ENCODE peak calls at places on chromosome 10, in six cellular contexts. One of them, this sample, is unnamed. For H3K4me1, the result is how much of the 10 kb centered on the place peaks cover.

GRCh38 chr10:15238553-15239335 is 70.3 kb upstream of the NMT2 start:
- DNase-seq in spleen: no peak
- DNase-seq in IMR-90: peak
- DNase-seq in stomach: no peak
- DNase-seq in right lobe of liver: no peak
- DNase-seq in A549: no peak
- DNase-seq in this sample: no peak

GRCh38 chr10:130787821-130788220 is 523.7 kb downstream of the TCERG1L start:
- DNase-seq in stomach: no peak
- DNase-seq in A549: no peak
- DNase-seq in right lobe of liver: no peak
- DNase-seq in IMR-90: no peak
- DNase-seq in spleen: no peak
- DNase-seq in this sample: no peak

GRCh38 chr10:31650010-31650409 is 278.6 kb downstream of the ARHGAP12 start:
- DNase-seq in spleen: no peak
- DNase-seq in A549: peak
- DNase-seq in stomach: no peak
- DNase-seq in IMR-90: peak
- DNase-seq in right lobe of liver: no peak
- DNase-seq in this sample: peak

GRCh38 chr10:102410427-102411073 is 8.0 kb downstream of the PSD start:
- DNase-seq in right lobe of liver: no peak
- DNase-seq in A549: no peak
- DNase-seq in stomach: no peak
- DNase-seq in spleen: no peak
- DNase-seq in IMR-90: no peak
- DNase-seq in this sample: peak

GRCh38 chr10:90592903-90593302 is 264.9 kb downstream of the HTR7 start:
- DNase-seq in stomach: no peak
- DNase-seq in A549: peak
- DNase-seq in right lobe of liver: no peak
- DNase-seq in spleen: peak
- DNase-seq in IMR-90: peak
- DNase-seq in this sample: no peak

GRCh38 chr10:7258948-7259523 is 151.8 kb downstream of the SFMBT2 start:
- DNase-seq in A549: no peak
- DNase-seq in stomach: no peak
- DNase-seq in IMR-90: no peak
- DNase-seq in spleen: no peak
- DNase-seq in right lobe of liver: no peak
- DNase-seq in this sample: no peak

GRCh38 chr10:69438531-69439349 is 12.5 kb upstream of the TSPAN15 start:
- DNase-seq in spleen: peak
- DNase-seq in right lobe of liver: no peak
- DNase-seq in IMR-90: peak
- DNase-seq in stomach: peak
- DNase-seq in A549: peak
- DNase-seq in this sample: peak

GRCh38 chr10:52252322-52252721 is 61.8 kb upstream of the DKK1 start:
- DNase-seq in A549: no peak
- DNase-seq in spleen: no peak
- DNase-seq in stomach: no peak
- DNase-seq in IMR-90: no peak
- DNase-seq in right lobe of liver: no peak
- DNase-seq in this sample: no peak

GRCh38 chr10:128058106-128058745 is 68.0 kb downstream of the MKI67 start:
- DNase-seq in right lobe of liver: peak
- DNase-seq in stomach: no peak
- DNase-seq in A549: no peak
- DNase-seq in IMR-90: no peak
- DNase-seq in spleen: peak
- DNase-seq in this sample: peak

GRCh38 chr10:20616918-20617801 is 280.0 kb downstream of the NEBL start:
- DNase-seq in IMR-90: no peak
- DNase-seq in A549: no peak
- DNase-seq in stomach: no peak
- DNase-seq in spleen: no peak
- DNase-seq in right lobe of liver: no peak
- DNase-seq in this sample: no peak

GRCh38 chr10:77007836-77008235 is 629.8 kb downstream of the KCNMA1 start:
- DNase-seq in IMR-90: no peak
- DNase-seq in right lobe of liver: no peak
- DNase-seq in stomach: no peak
- DNase-seq in A549: no peak
- DNase-seq in spleen: no peak
- DNase-seq in this sample: no peak

GRCh38 chr10:80538481-80539185 is 931 bp downstream of the SH2D4B start:
- DNase-seq in right lobe of liver: peak
- DNase-seq in IMR-90: no peak
- DNase-seq in A549: no peak
- DNase-seq in stomach: no peak
- DNase-seq in spleen: peak
- DNase-seq in this sample: no peak

GRCh38 chr10:133419211-133419950 is 5.0 kb downstream of the SPRN start:
- DNase-seq in stomach: no peak
- DNase-seq in IMR-90: no peak
- DNase-seq in right lobe of liver: no peak
- DNase-seq in A549: no peak
- DNase-seq in spleen: peak
- DNase-seq in this sample: no peak

GRCh38 chr10:125871341-125871740 is 9.8 kb downstream of the DHX32 start:
- DNase-seq in spleen: no peak
- DNase-seq in A549: no peak
- DNase-seq in stomach: no peak
- DNase-seq in IMR-90: peak
- DNase-seq in right lobe of liver: no peak
- DNase-seq in this sample: no peak

GRCh38 chr10:95441547-95441923 is 119.6 kb downstream of the SORBS1 start:
- DNase-seq in spleen: no peak
- DNase-seq in A549: no peak
- DNase-seq in right lobe of liver: no peak
- DNase-seq in stomach: no peak
- DNase-seq in IMR-90: no peak
- DNase-seq in this sample: no peak

GRCh38 chr10:19816420-19817250 is at the start of gene PLXDC2:
- DNase-seq in stomach: no peak
- DNase-seq in IMR-90: peak
- DNase-seq in spleen: peak
- DNase-seq in right lobe of liver: peak
- DNase-seq in A549: peak
- DNase-seq in this sample: peak

GRCh38 chr10:36301139-36301538 is 659.0 kb upstream of the FZD8 start:
- DNase-seq in A549: no peak
- DNase-seq in IMR-90: no peak
- DNase-seq in spleen: no peak
- DNase-seq in right lobe of liver: no peak
- DNase-seq in stomach: no peak
- DNase-seq in this sample: no peak

GRCh38 chr10:124875596-124875995 is 66.3 kb upstream of the ZRANB1 start:
- DNase-seq in A549: peak
- DNase-seq in stomach: no peak
- DNase-seq in IMR-90: peak
- DNase-seq in spleen: no peak
- DNase-seq in right lobe of liver: peak
- DNase-seq in this sample: no peak

GRCh38 chr10:18658301-18658991 is 785 bp upstream of the ARL5B start:
- DNase-seq in stomach: no peak
- DNase-seq in spleen: peak
- DNase-seq in A549: no peak
- DNase-seq in right lobe of liver: no peak
- DNase-seq in IMR-90: peak
- DNase-seq in this sample: peak

GRCh38 chr10:61760943-61761824 is 98.5 kb downstream of the CABCOCO1 start:
- DNase-seq in IMR-90: peak
- DNase-seq in A549: no peak
- DNase-seq in spleen: no peak
- DNase-seq in stomach: no peak
- DNase-seq in right lobe of liver: no peak
- DNase-seq in this sample: no peak

GRCh38 chr10:128099901-128100300 is 26.3 kb downstream of the MKI67 start:
- DNase-seq in IMR-90: no peak
- DNase-seq in A549: no peak
- DNase-seq in stomach: no peak
- DNase-seq in right lobe of liver: no peak
- DNase-seq in spleen: no peak
- DNase-seq in this sample: no peak

GRCh38 chr10:131908151-131908550 is 7.3 kb downstream of the PPP2R2D start:
- DNase-seq in A549: no peak
- DNase-seq in spleen: peak
- DNase-seq in IMR-90: no peak
- DNase-seq in right lobe of liver: no peak
- DNase-seq in stomach: no peak
- DNase-seq in this sample: no peak

GRCh38 chr10:131905603-131906268 is 4.9 kb downstream of the PPP2R2D start:
- DNase-seq in right lobe of liver: no peak
- DNase-seq in stomach: no peak
- DNase-seq in spleen: peak
- DNase-seq in IMR-90: no peak
- DNase-seq in A549: no peak
- DNase-seq in this sample: no peak

GRCh38 chr10:131905279-131905595 is 4.4 kb downstream of the PPP2R2D start:
- DNase-seq in stomach: no peak
- DNase-seq in right lobe of liver: no peak
- DNase-seq in IMR-90: no peak
- DNase-seq in A549: no peak
- DNase-seq in spleen: peak
- DNase-seq in this sample: no peak

GRCh38 chr10:131907679-131908078 is 6.9 kb downstream of the PPP2R2D start:
- DNase-seq in right lobe of liver: no peak
- DNase-seq in A549: no peak
- DNase-seq in stomach: no peak
- DNase-seq in spleen: peak
- DNase-seq in IMR-90: no peak
- DNase-seq in this sample: no peak

DNA sequence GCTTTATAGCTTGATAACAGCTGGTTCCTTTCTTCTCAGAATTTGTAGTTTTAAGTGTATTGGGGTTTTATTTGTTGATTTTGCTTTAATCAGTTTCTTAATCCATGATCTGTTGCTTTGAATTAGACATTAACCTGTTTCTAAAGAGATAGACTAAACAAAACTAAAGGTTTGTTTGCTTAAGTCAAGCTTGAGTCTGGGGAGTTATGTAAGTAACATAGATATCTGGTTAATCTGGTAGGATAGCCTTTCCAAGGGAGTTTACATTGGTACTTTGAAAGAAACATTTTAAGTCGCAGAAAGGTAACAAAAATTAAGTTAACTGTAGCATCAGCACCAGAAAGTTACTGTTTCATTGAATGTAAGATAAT is 5.4 kb downstream of the PPP2R2D start:
- DNase-seq in A549: no peak
- DNase-seq in IMR-90: no peak
- DNase-seq in right lobe of liver: no peak
- DNase-seq in spleen: no peak
- DNase-seq in stomach: no peak
- DNase-seq in this sample: no peak
- H3K4me1 ChIP-seq in A549: half or more
- H3K4me1 ChIP-seq in IMR-90: under half
- H3K4me1 ChIP-seq in right lobe of liver: under half
- H3K4me1 ChIP-seq in spleen: under half
- H3K4me1 ChIP-seq in stomach: half or more
- H3K4me1 ChIP-seq in this sample: under half

GRCh38 chr10:131982796-131983195 is 1.1 kb upstream of the BNIP3 start:
- DNase-seq in A549: no peak
- DNase-seq in right lobe of liver: no peak
- DNase-seq in stomach: no peak
- DNase-seq in IMR-90: no peak
- DNase-seq in spleen: peak
- DNase-seq in this sample: peak

GRCh38 chr10:131980757-131981428 is 830 bp downstream of the BNIP3 start:
- DNase-seq in A549: no peak
- DNase-seq in IMR-90: no peak
- DNase-seq in spleen: peak
- DNase-seq in stomach: no peak
- DNase-seq in right lobe of liver: peak
- DNase-seq in this sample: no peak

GRCh38 chr10:131983780-131984179 is 2.1 kb upstream of the BNIP3 start:
- DNase-seq in right lobe of liver: no peak
- DNase-seq in spleen: peak
- DNase-seq in IMR-90: peak
- DNase-seq in stomach: no peak
- DNase-seq in A549: peak
- DNase-seq in this sample: no peak

GRCh38 chr10:131981429-131982184 is at the start of gene BNIP3:
- DNase-seq in A549: peak
- DNase-seq in stomach: peak
- DNase-seq in spleen: peak
- DNase-seq in right lobe of liver: peak
- DNase-seq in IMR-90: peak
- DNase-seq in this sample: peak

GRCh38 chr10:131982185-131982756 is 548 bp upstream of the BNIP3 start:
- DNase-seq in right lobe of liver: peak
- DNase-seq in IMR-90: no peak
- DNase-seq in stomach: no peak
- DNase-seq in A549: no peak
- DNase-seq in spleen: no peak
- DNase-seq in this sample: peak
- TF ChIP-seq POLR2A in right lobe of liver: no peak
- TF ChIP-seq POLR2A in IMR-90: no peak
- TF ChIP-seq POLR2A in stomach: no peak
- TF ChIP-seq POLR2A in A549: peak
- TF ChIP-seq POLR2A in spleen: no peak
- TF ChIP-seq POLR2A in this sample: no peak

GRCh38 chr10:123009105-123009805 is 449 bp downstream of the ACADSB start:
- DNase-seq in A549: no peak
- DNase-seq in stomach: peak
- DNase-seq in right lobe of liver: peak
- DNase-seq in IMR-90: no peak
- DNase-seq in spleen: peak
- DNase-seq in this sample: no peak

GRCh38 chr10:123008379-123009104 is at the start of the genes ACADSB and IKZF5:
- DNase-seq in right lobe of liver: peak
- DNase-seq in spleen: peak
- DNase-seq in A549: peak
- DNase-seq in stomach: peak
- DNase-seq in IMR-90: peak
- DNase-seq in this sample: peak

GRCh38 chr10:123014772-123015171 is 6.0 kb downstream of the ACADSB start:
- DNase-seq in stomach: no peak
- DNase-seq in right lobe of liver: no peak
- DNase-seq in A549: no peak
- DNase-seq in spleen: no peak
- DNase-seq in IMR-90: no peak
- DNase-seq in this sample: no peak

GRCh38 chr10:123013456-123014419 is 4.9 kb downstream of the ACADSB start:
- DNase-seq in spleen: peak
- DNase-seq in A549: no peak
- DNase-seq in IMR-90: no peak
- DNase-seq in stomach: no peak
- DNase-seq in right lobe of liver: no peak
- DNase-seq in this sample: no peak

GRCh38 chr10:123011987-123012386 is 3.2 kb downstream of the ACADSB start:
- DNase-seq in A549: no peak
- DNase-seq in IMR-90: no peak
- DNase-seq in right lobe of liver: peak
- DNase-seq in spleen: no peak
- DNase-seq in stomach: no peak
- DNase-seq in this sample: no peak
- H3K4me1 ChIP-seq in A549: under half
- H3K4me1 ChIP-seq in IMR-90: under half
- H3K4me1 ChIP-seq in right lobe of liver: under half
- H3K4me1 ChIP-seq in spleen: under half
- H3K4me1 ChIP-seq in stomach: under half
- H3K4me1 ChIP-seq in this sample: under half

GRCh38 chr10:71483135-71483534 is 86.4 kb downstream of the CDH23 start:
- DNase-seq in stomach: no peak
- DNase-seq in A549: no peak
- DNase-seq in spleen: peak
- DNase-seq in right lobe of liver: no peak
- DNase-seq in IMR-90: no peak
- DNase-seq in this sample: no peak
- TF ChIP-seq POLR2A in stomach: no peak
- TF ChIP-seq POLR2A in A549: no peak
- TF ChIP-seq POLR2A in spleen: no peak
- TF ChIP-seq POLR2A in right lobe of liver: no peak
- TF ChIP-seq POLR2A in IMR-90: no peak
- TF ChIP-seq POLR2A in this sample: no peak

This sample was measured in suprapubic skin.